ENCODE peak calls at places on chromosomes 4 and X, in five cellular contexts. E, B, Z, T and I are unnamed samples.

GRCh38 chr4:116118216-116118615 is 967.2 kb downstream of the TRAM1L1 start:
- DNase-seq in E (no peak), B (no peak), Z (no peak), T (no peak), I (no peak)

GRCh38 chrX:10759400-10759799 is 139.0 kb upstream of the MID1 start:
- DNase-seq in E (no peak), B (no peak), Z (no peak), T (no peak), I (no peak)

GRCh38 chr4:61938250-61938846 is 738.2 kb downstream of the ADGRL3 start:
- DNase-seq in E (no peak), B (no peak), Z (no peak), T (no peak), I (peak; percentile 1)

GRCh38 chr4:153513596-153513995 is 47.4 kb downstream of the TMEM131L start:
- DNase-seq in E (no peak), B (no peak), Z (no peak), T (peak; percentile 58), I (no peak)

GRCh38 chr4:186728631-186729271 is 5.1 kb upstream of the FAT1 start:
- DNase-seq in E (no peak), B (peak; percentile 86), Z (no peak), T (no peak), I (no peak)

GRCh38 chr4:176193898-176194297 is 1.5 kb downstream of the SPATA4 start:
- DNase-seq in E (no peak), B (no peak), Z (no peak), T (peak; percentile 43), I (no peak)

GRCh38 chrX:2401201-2401589 is 99.6 kb downstream of the DHRSX start:
- DNase-seq in E (no peak), B (no peak), Z (no peak), T (no peak), I (no peak)

GRCh38 chrX:151227637-151228036 is 51.3 kb downstream of the GPR50 start:
- DNase-seq in E (no peak), B (no peak), Z (no peak), T (no peak), I (no peak)

GRCh38 chr4:126470862-126471261 is 1156.1 kb downstream of the FAT4 start:
- DNase-seq in E (no peak), B (no peak), Z (no peak), T (peak; percentile 61), I (peak; percentile 3)

GRCh38 chr4:5222951-5223350 is 171.7 kb downstream of the STK32B start:
- DNase-seq in E (no peak), B (no peak), Z (no peak), T (no peak), I (no peak)

GRCh38 chr4:110681381-110681780 is 58.5 kb upstream of the PITX2 start:
- DNase-seq in E (no peak), B (no peak), Z (no peak), T (no peak), I (no peak)

GRCh38 chrX:54447461-54447860 is 7.3 kb downstream of the TSR2 start:
- DNase-seq in E (no peak), B (no peak), Z (peak; percentile 14), T (no peak), I (peak; percentile 21)

GRCh38 chr4:16532240-16532990 is 306.1 kb upstream of the TAPT1 start:
- DNase-seq in E (no peak), B (no peak), Z (no peak), T (peak; percentile 96), I (peak; percentile 13)

GRCh38 chr4:145786261-145786660 is 106.3 kb downstream of the C4orf51 start:
- DNase-seq in E (no peak), B (no peak), Z (no peak), T (no peak), I (no peak)

GRCh38 chrX:38052096-38052495 is 45.7 kb downstream of the SYTL5 start:
- DNase-seq in E (no peak), B (no peak), Z (no peak), T (peak; percentile 35), I (peak; percentile 73)

GRCh38 chr4:6372649-6373525 is 99.5 kb downstream of the PPP2R2C start:
- DNase-seq in E (peak; percentile 92), B (peak; percentile 35), Z (peak; percentile 57), T (peak; percentile 21), I (peak; percentile 49)

GRCh38 chr4:112927544-112927943 is 121.9 kb upstream of the ANK2 start:
- DNase-seq in E (no peak), B (no peak), Z (no peak), T (no peak), I (no peak)

GRCh38 chr4:144572660-144573059 is 73.3 kb upstream of the HHIP start:
- DNase-seq in E (no peak), B (peak; percentile 10), Z (no peak), T (no peak), I (peak; percentile 7)

GRCh38 chrX:24117288-24117687 is 32.2 kb upstream of the ZFX start:
- DNase-seq in E (no peak), B (no peak), Z (no peak), T (peak; percentile 37), I (no peak)

GRCh38 chrX:109508915-109509314 is 27.0 kb upstream of the GUCY2F start:
- DNase-seq in E (no peak), B (no peak), Z (no peak), T (no peak), I (no peak)

GRCh38 chr4:159271857-159272256 is 169.0 kb downstream of the RAPGEF2 start:
- DNase-seq in E (no peak), B (no peak), Z (no peak), T (peak; percentile 49), I (no peak)

GRCh38 chr4:113094802-113095201 is 45.3 kb downstream of the ANK2 start:
- DNase-seq in E (peak; percentile 16), B (no peak), Z (peak; percentile 8), T (no peak), I (peak; percentile 12)

GRCh38 chrX:152913354-152913753 is 15.5 kb downstream of the ZNF185 start:
- DNase-seq in E (no peak), B (no peak), Z (no peak), T (no peak), I (peak; percentile 59)

GRCh38 chrX:152912641-152913040 is 14.8 kb downstream of the ZNF185 start:
- DNase-seq in E (no peak), B (no peak), Z (no peak), T (no peak), I (no peak)

GRCh38 chrX:152913915-152914314 is 16.0 kb downstream of the ZNF185 start:
- DNase-seq in E (no peak), B (no peak), Z (no peak), T (no peak), I (no peak)

GRCh38 chrX:152915541-152916241 is 17.8 kb downstream of the ZNF185 start:
- DNase-seq in E (peak; percentile 73), B (peak; percentile 22), Z (peak; percentile 51), T (peak; percentile 16), I (peak; percentile 55)

GRCh38 chrX:152912121-152912520 is 14.3 kb downstream of the ZNF185 start:
- DNase-seq in E (peak; percentile 38), B (no peak), Z (no peak), T (no peak), I (peak; percentile 44)
- TF ChIP-seq CTCF in E (peak; percentile 47), B (peak; percentile 13), Z (no peak), T (peak; percentile 13), I (peak; percentile 27)

DNA sequence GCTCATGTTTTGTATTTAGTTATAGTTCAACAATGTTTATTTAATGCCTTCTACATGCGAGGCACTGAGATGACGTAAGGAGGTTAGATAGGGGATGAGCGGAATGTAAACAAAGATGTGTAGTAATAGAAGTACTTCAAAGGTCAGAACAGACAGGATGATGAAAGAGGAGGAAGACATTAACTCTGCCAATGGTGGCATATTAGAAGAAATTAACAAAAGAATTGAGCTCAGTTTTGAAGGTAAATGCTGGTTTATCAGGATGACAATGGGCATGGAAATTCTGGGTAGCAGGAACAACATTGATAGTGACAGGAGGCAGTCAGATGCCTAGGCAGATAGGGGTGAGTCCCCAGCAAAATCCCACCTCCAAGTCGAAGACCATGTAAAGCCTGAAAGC is 62.3 kb upstream of the PGRMC2 start:
- DNase-seq in E (no peak), B (peak; percentile 92), Z (peak; percentile 62), T (no peak), I (no peak)
- TF ChIP-seq MYC in E (no peak), B (no peak), Z (no peak), T (no peak), I (no peak)

GRCh38 chr4:123399638-123400358 is 3.2 kb downstream of the SPRY1 start:
- DNase-seq in E (no peak), B (no peak), Z (no peak), T (peak; percentile 42), I (peak; percentile 41)

GRCh38 chr4:123397276-123398150 is 918 bp downstream of the SPRY1 start:
- DNase-seq in E (peak; percentile 14), B (peak; percentile 75), Z (no peak), T (peak; percentile 73), I (peak; percentile 86)

GRCh38 chr4:123398151-123398802 is 1.7 kb downstream of the SPRY1 start:
- DNase-seq in E (peak; percentile 47), B (no peak), Z (peak; percentile 24), T (peak; percentile 65), I (peak; percentile 86)

GRCh38 chr4:123396294-123397275 is at the start of gene SPRY1:
- DNase-seq in E (peak; percentile 54), B (peak; percentile 95), Z (peak; percentile 35), T (peak; percentile 89), I (peak; percentile 97)

DNA sequence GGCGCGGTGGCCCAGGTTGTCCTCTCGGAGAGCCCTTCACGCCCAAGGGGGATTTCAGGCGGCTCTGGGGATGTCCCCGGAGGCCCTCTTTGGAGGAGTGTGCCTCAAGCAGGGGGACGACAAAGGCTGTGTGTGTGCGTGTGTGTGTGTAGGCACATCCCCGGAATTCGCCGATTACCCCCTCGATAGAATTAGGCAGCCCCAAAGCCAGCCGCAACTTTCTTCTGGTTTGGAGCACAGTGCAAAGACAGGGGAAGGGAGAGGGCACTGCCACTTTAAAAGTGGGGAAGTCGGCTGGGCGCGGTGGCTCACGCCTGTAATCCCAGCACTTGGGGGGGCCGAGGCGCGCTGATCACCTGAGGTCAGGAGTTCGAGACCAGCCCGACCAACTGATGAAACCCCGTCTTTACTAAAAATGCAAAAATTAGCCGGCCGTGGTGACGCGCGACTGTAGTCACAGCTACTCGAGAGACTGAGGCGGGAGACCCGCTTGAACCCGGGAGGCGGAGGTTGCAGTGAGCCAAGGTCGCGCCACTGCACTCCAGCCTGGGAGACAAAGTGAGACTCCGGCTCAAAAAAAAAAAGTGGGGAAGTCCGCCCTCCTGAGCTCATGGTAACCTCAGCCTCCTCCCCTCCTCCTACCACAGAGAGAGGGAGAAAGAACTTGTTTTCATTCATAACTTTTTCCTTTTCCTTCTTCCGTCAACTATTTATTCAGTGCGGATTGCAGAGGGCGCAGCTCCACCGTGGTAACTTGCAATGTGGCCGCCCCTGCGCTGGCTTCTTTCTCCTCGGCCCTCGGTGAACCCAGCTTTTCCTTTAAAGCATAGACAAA is 2.4 kb downstream of the SPRY1 start:
- DNase-seq in E (no peak), B (peak; percentile 75), Z (peak; percentile 22), T (peak; percentile 80), I (peak; percentile 86)
- TF ChIP-seq MAX in E (no peak), B (no peak), Z (no peak), T (no peak), I (no peak)

DNA sequence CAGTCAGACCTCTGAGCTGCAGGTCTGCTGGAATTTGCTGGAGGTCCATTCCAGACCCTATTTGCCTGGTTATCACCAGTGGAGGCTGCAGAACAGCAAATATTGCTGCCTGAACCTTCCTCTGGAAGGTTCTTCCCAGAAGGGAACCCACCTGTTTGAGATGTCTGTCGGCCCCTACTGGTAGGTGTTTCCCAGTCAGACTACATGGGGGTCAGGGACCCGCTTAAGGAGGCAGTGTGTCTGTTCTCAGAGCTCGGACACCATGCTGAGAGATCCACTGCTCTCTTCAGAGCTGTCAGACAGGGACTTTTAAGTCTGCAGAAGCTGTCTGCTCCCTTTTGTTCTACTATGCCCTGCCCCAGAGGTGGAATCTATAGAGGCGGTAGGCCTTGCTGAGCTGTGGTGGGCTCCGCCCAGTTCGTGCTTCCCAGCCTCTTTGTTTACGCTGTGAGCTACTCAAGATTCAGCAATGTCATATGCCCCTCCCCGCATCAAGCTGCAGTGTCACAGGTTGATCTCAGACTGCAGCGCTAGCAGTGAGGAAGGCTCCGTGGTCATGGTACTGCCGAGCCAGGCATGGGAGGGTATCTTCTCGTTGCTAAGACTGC is 44.1 kb upstream of the KDR start:
- DNase-seq in E (no peak), B (peak; percentile 18), Z (no peak), T (no peak), I (no peak)
- TF ChIP-seq CTCF in E (no peak), B (no peak), Z (no peak), T (no peak), I (no peak)